ENCODE peak calls at places on chromosomes 4 and X, in six cellular contexts. F is pancreas, S is cardiac fibroblast, J is RWPE1, Q is cardiac muscle cell, E is uterus. W is an unnamed sample.

GRCh38 chr4:3021127-3021526 is 53.2 kb downstream of the HTT-AS start:
- DNase-seq in E (no peak), S (no peak), Q (no peak), J (no peak), F (no peak), W (no peak)

GRCh38 chrX:30196322-30196721 is 19.0 kb upstream of the MAGEB2 start:
- DNase-seq in F (no peak), E (no peak), J (peak; percentile 28), Q (peak; percentile 6), S (peak; percentile 3), W (no peak)

GRCh38 chrX:16511776-16512400 is 138.1 kb upstream of the S100G start:
- DNase-seq in Q (peak; percentile 42), S (peak; percentile 45), E (no peak), F (no peak), J (no peak), W (no peak)

GRCh38 chr4:2413821-2414610 is 4.4 kb downstream of the ZFYVE28 start:
- DNase-seq in E (no peak), S (peak; percentile 64), Q (peak; percentile 60), J (no peak), F (no peak), W (no peak)

GRCh38 chr4:179353791-179354190 is 1911.6 kb upstream of the AGA start:
- DNase-seq in J (no peak), S (no peak), Q (no peak), F (no peak), E (no peak), W (no peak)

GRCh38 chrX:102517331-102517730 is 792 bp upstream of the TMSB15A start:
- DNase-seq in F (no peak), S (peak; percentile 3), J (no peak), E (no peak), Q (peak; percentile 3), W (no peak)

GRCh38 chrX:42714981-42715688 is 62.8 kb downstream of the PPP1R2C start:
- DNase-seq in Q (peak; percentile 13), E (no peak), J (peak; percentile 2), S (no peak), F (peak; percentile 71), W (no peak)

GRCh38 chrX:140354431-140355120 is 150.3 kb downstream of the SOX3 start:
- DNase-seq in F (no peak), S (no peak), E (no peak), Q (no peak), J (no peak), W (no peak)

GRCh38 chr4:52606766-52607165 is 52.3 kb downstream of the USP46 start:
- DNase-seq in Q (no peak), E (no peak), F (no peak), S (no peak), J (no peak), W (no peak)

GRCh38 chr4:53189011-53189410 is 176.8 kb downstream of the SCFD2 start:
- DNase-seq in E (no peak), Q (peak; percentile 66), S (peak; percentile 82), J (no peak), F (no peak), W (peak; percentile 44)

GRCh38 chr4:2080429-2081300 is 21.5 kb downstream of the NAT8L start:
- DNase-seq in Q (no peak), E (no peak), S (no peak), F (peak; percentile 7), J (no peak), W (no peak)

GRCh38 chr4:39068907-39069306 is 6.9 kb downstream of the KLHL5 start:
- DNase-seq in J (no peak), Q (no peak), F (no peak), S (no peak), E (no peak), W (no peak)

GRCh38 chr4:10098770-10099139 is 17.8 kb downstream of the WDR1 start:
- DNase-seq in E (no peak), F (no peak), Q (peak; percentile 44), J (peak; percentile 25), S (no peak), W (no peak)

GRCh38 chr4:7876096-7876993 is 63.3 kb downstream of the AFAP1 start:
- DNase-seq in Q (peak; percentile 63), E (peak; percentile 55), J (no peak), S (peak; percentile 76), F (no peak), W (no peak)

GRCh38 chr4:77202491-77202890 is 45.5 kb downstream of the CCNG2 start:
- DNase-seq in E (no peak), S (no peak), F (no peak), J (peak; percentile 79), Q (no peak), W (no peak)

GRCh38 chr4:131488772-131489171 is 1660.3 kb upstream of the PCDH10 start:
- DNase-seq in E (no peak), Q (peak; percentile 32), J (no peak), F (no peak), S (peak; percentile 19), W (no peak)

GRCh38 chrX:41472231-41472815 is 25.2 kb downstream of the NYX start:
- DNase-seq in S (no peak), Q (no peak), F (no peak), J (no peak), E (no peak), W (no peak)

GRCh38 chrX:40104649-40105015 is 6.9 kb upstream of the BCOR start:
- DNase-seq in F (peak; percentile 59), J (no peak), Q (peak; percentile 79), S (peak; percentile 84), E (peak; percentile 48), W (no peak)

GRCh38 chr4:1661695-1662094 is 22.4 kb downstream of the FAM53A start:
- DNase-seq in E (no peak), F (no peak), J (no peak), S (no peak), Q (no peak), W (no peak)

GRCh38 chr4:186192068-186192751 is 843 bp downstream of the CYP4V2 start:
- DNase-seq in Q (peak; percentile 55), J (peak; percentile 46), E (peak; percentile 46), F (peak; percentile 42), S (peak; percentile 60), W (no peak)

GRCh38 chrX:78075787-78076389 is 28.2 kb upstream of the PGK1 start:
- DNase-seq in Q (no peak), S (no peak), J (no peak), F (no peak), E (no peak), W (no peak)

GRCh38 chr4:110515676-110516075 is 39.7 kb downstream of the ENPEP start:
- DNase-seq in E (no peak), S (no peak), Q (no peak), F (peak; percentile 11), J (no peak), W (no peak)

GRCh38 chr4:172998527-172999469 is 169.8 kb upstream of the GALNT7 start:
- DNase-seq in Q (peak; percentile 66), S (peak; percentile 81), E (no peak), F (no peak), J (peak; percentile 49), W (no peak)

GRCh38 chrX:103524747-103525146 is 5.5 kb upstream of the RAB40A start:
- DNase-seq in S (no peak), J (no peak), Q (no peak), E (no peak), F (no peak), W (no peak)

GRCh38 chr4:11152684-11153083 is 276.0 kb downstream of the HS3ST1 start:
- DNase-seq in Q (no peak), S (no peak), J (no peak), E (no peak), F (no peak), W (no peak)

GRCh38 chr4:183347586-183347985 is 25.4 kb upstream of the CLDN24 start:
- DNase-seq in J (no peak), E (no peak), S (peak; percentile 53), Q (peak; percentile 51), F (no peak), W (no peak)

GRCh38 chr4:105306158-105306781 is 159.6 kb downstream of the TET2 start:
- DNase-seq in Q (no peak), J (peak; percentile 4), E (no peak), F (no peak), S (peak; percentile 4), W (no peak)

GRCh38 chr4:33407496-33407895 is 2687.3 kb downstream of the PCDH7 start:
- DNase-seq in E (no peak), Q (no peak), S (no peak), J (no peak), F (no peak), W (no peak)

GRCh38 chr4:176788971-176789370 is 3.8 kb downstream of the VEGFC start:
- DNase-seq in Q (no peak), S (no peak), J (no peak), F (no peak), E (no peak), W (no peak)

GRCh38 chr4:112916868-112917267 is 132.6 kb upstream of the ANK2 start:
- DNase-seq in J (no peak), Q (peak; percentile 79), E (no peak), F (no peak), S (peak; percentile 69), W (no peak)

GRCh38 chrX:21993265-21993664 is 38.9 kb upstream of the PHEX start:
- DNase-seq in E (no peak), S (peak; percentile 33), Q (peak; percentile 44), J (no peak), F (no peak), W (no peak)

GRCh38 chr4:23237771-23238170 is 545.0 kb downstream of the GBA3 start:
- DNase-seq in F (peak; percentile 85), J (no peak), S (peak; percentile 29), Q (peak; percentile 12), E (no peak), W (no peak)

GRCh38 chr4:156774422-156774821 is 197.2 kb downstream of the PDGFC start:
- DNase-seq in S (peak; percentile 88), J (peak; percentile 25), Q (peak; percentile 87), F (no peak), E (peak; percentile 63), W (peak; percentile 67)

GRCh38 chrX:104565791-104566687 is at the start of gene IL1RAPL2:
- DNase-seq in E (no peak), S (peak; percentile 5), J (peak; percentile 31), Q (peak; percentile 13), F (peak; percentile 50), W (no peak)
- TF ChIP-seq CTCF in E (no peak), S (peak; percentile 59), J (peak; percentile 49), Q (peak; percentile 67), F (no peak), W (peak; percentile 7)

DNA sequence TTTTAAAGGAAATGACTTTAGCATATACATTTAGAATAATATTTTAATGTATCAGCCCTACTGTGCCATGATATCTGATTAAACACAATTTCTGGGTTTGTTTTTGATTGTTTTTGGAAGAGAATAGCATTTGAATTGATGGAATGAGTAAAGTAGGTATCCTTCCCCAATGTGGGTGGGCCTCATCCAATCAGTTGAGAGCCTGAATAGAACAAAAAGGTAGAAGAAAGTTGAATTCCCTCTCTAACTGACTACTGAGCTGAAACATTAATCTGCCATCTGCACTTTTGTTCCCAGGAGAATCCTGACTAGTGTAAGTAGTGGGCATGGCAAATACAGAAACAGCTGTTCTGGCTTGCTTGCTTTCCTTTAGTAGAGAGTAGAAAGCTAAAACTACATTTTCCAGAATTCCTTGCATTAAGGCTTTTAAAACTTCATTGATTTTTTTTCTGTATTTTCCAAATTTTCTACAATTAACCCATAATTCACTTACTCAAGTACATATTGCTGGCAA is 9.7 kb upstream of the SEC24D start:
- DNase-seq in Q (no peak), J (no peak), S (no peak), E (no peak), F (no peak), W (no peak)
- TF ChIP-seq CTCF in Q (no peak), J (no peak), S (no peak), E (no peak), F (no peak), W (no peak)

GRCh38 chrX:19121898-19122640 is at the start of gene ADGRG2:
- DNase-seq in Q (peak; percentile 24), F (peak; percentile 43), S (peak; percentile 35), E (no peak), J (no peak), W (no peak)
- TF ChIP-seq CTCF in Q (peak; percentile 8), F (no peak), S (no peak), E (no peak), J (peak; percentile 20), W (peak; percentile 21)

GRCh38 chrX:9577555-9577954 is 112.7 kb downstream of the TBL1X start:
- DNase-seq in E (no peak), Q (no peak), F (no peak), J (no peak), S (no peak), W (no peak)
- TF ChIP-seq CTCF in E (no peak), Q (no peak), F (no peak), J (no peak), S (no peak), W (no peak)

W was measured in AG09319.